ENCODE peak calls at places on chromosome 22, in four cellular contexts. V is nephron progenitor cell, J is K562, F is fibroblast of lung. D is an unnamed sample.

GRCh38 chr22:39656495-39657490 is 86.2 kb downstream of the CACNA1I start:
- DNase-seq in J (peak; percentile 25), F (no peak), V (no peak), D (no peak)

GRCh38 chr22:39994566-39995345 is at the start of gene FAM83F:
- DNase-seq in V (peak; percentile 68), J (no peak), F (no peak), D (peak; percentile 37)

GRCh38 chr22:18968011-18968749 is 32.1 kb upstream of the PRODH start:
- DNase-seq in V (peak; percentile 95), F (no peak), J (peak; percentile 75), D (peak; percentile 72)

GRCh38 chr22:29581799-29582198 is 886 bp upstream of the NIPSNAP1 start:
- DNase-seq in F (no peak), J (no peak), V (no peak), D (no peak)

GRCh38 chr22:24894220-24894975 is 52.1 kb downstream of the LHFPL7 start:
- DNase-seq in V (peak; percentile 12), F (peak; percentile 97), J (peak; percentile 25), D (no peak)

GRCh38 chr22:39090426-39091064 is 6.5 kb upstream of the APOBEC3H start:
- DNase-seq in F (no peak), J (no peak), V (no peak), D (no peak)

GRCh38 chr22:29842172-29842571 is 4.1 kb upstream of the ASCC2 start:
- DNase-seq in J (no peak), F (no peak), V (no peak), D (no peak)

GRCh38 chr22:22458387-22458786 is 50.2 kb downstream of the ZNF280B start:
- DNase-seq in V (no peak), J (no peak), F (no peak), D (no peak)

GRCh38 chr22:20777420-20778177 is 3.7 kb downstream of the SERPIND1 start:
- DNase-seq in J (peak; percentile 99), F (peak; percentile 88), V (no peak), D (no peak)

GRCh38 chr22:17926516-17926915 is 97.8 kb downstream of the MICAL3 start:
- DNase-seq in J (no peak), F (no peak), V (no peak), D (no peak)

GRCh38 chr22:45263790-45264269 is 20.9 kb upstream of the UPK3A start:
- DNase-seq in J (peak; percentile 77), F (peak; percentile 75), V (peak; percentile 70), D (peak; percentile 71)

GRCh38 chr22:46043339-46043738 is 66.4 kb upstream of the WNT7B start:
- DNase-seq in V (no peak), J (no peak), F (no peak), D (no peak)

GRCh38 chr22:18095101-18095805 is 15.4 kb upstream of the TUBA8 start:
- DNase-seq in J (no peak), F (peak; percentile 40), V (no peak), D (no peak)

GRCh38 chr22:21102659-21103267 is 57.0 kb downstream of the LRRC74B start:
- DNase-seq in J (peak; percentile 98), V (peak; percentile 93), F (peak; percentile 52), D (peak; percentile 90)

GRCh38 chr22:38981005-38981658 is 1.0 kb upstream of the APOBEC3B start:
- DNase-seq in J (peak; percentile 59), V (peak; percentile 33), F (peak; percentile 68), D (no peak)

GRCh38 chr22:19146215-19146968 is 1.9 kb upstream of the ESS2 start:
- DNase-seq in V (no peak), J (peak; percentile 66), F (no peak), D (no peak)

GRCh38 chr22:46726066-46726985 is 11.7 kb downstream of the CERK start:
- DNase-seq in F (no peak), J (no peak), V (no peak), D (no peak)

DNA sequence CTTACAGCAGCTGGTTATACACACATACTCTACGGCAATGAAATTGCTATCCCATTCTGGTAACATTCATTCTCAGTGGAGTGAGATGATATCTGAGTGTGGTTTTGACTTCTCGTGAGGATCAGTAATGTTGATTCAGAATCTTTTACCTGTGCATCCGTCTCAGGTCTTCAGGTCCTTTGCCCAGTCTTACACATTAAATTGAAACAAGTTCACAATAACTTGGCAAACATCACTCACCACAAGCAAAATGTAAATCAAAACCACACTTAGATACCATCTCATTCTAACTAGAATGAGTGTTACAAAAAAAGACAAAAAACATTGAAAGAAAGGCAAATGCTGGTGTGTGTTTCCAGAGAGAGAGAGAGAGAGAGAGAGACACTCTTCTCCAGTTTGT is 14.0 kb downstream of the RGL4 start:
- DNase-seq in J (no peak), F (no peak), V (no peak), D (no peak)
- TF ChIP-seq CTCF in J (no peak), F (no peak), V (no peak), D (no peak)

GRCh38 chr22:27462190-27462589 is 339.4 kb downstream of the MN1 start:
- DNase-seq in J (no peak), F (no peak), V (no peak), D (no peak)
- TF ChIP-seq CTCF in J (no peak), F (no peak), V (no peak), D (no peak)

GRCh38 chr22:36569999-36570398 is 41.0 kb upstream of the EIF3D start:
- DNase-seq in F (peak; percentile 39), V (peak; percentile 46), J (peak; percentile 24), D (peak; percentile 50)
- TF ChIP-seq CTCF in F (peak; percentile 37), V (no peak), J (peak; percentile 44), D (peak; percentile 18)

GRCh38 chr22:36435516-36436415 is 45.7 kb downstream of the TXN2 start:
- DNase-seq in J (no peak), V (no peak), F (no peak), D (no peak)
- TF ChIP-seq CTCF in J (no peak), V (no peak), F (no peak), D (no peak)

DNA sequence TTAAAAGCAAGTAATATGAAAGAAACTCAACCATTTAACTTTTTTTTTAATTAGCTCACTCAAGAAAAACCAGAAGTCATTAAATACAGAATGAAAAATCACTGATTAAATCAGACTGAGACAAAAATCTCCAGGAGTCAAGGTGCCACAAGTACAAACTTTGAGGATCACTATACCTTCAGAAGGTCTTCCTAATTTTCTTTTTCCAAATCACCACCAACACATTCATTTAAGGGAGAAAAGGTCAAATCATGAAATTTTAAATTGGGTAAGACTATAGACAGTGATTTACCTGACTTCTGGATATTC is 32.3 kb downstream of the PITPNB start:
- DNase-seq in J (no peak), V (no peak), F (no peak), D (no peak)
- TF ChIP-seq CTCF in J (no peak), V (peak; percentile 24), F (no peak), D (peak; percentile 13)

GRCh38 chr22:37806409-37807338 is 1.1 kb upstream of the GCAT start:
- DNase-seq in J (peak; percentile 43), F (peak; percentile 52), V (peak; percentile 39), D (peak; percentile 35)
- TF ChIP-seq CTCF in J (no peak), F (no peak), V (no peak), D (no peak)

DNA sequence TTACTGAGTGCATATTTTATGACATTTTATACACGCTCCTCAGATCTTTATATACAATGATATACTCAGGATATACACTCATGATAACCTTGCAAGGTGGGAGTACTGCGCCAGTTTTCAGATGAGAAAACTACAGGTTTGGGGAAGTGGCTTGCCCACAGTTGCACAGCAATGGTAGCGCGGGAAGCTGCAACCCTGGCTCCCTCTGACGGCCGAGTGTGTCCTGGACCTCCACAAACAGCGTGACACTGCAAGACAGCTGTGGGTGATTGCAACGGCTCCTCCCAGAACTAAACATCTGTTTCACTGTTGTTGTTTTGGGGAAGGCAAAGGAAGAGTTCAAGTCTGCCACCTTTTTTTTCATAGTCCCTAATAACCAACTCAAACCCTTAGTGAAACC is 47.0 kb downstream of the PACSIN2 start:
- DNase-seq in J (peak; percentile 57), F (no peak), V (no peak), D (no peak)
- TF ChIP-seq CTCF in J (peak; percentile 56), F (peak; percentile 29), V (no peak), D (no peak)

GRCh38 chr22:44003776-44004460 is 20.2 kb upstream of the PARVB start:
- DNase-seq in V (peak; percentile 41), F (no peak), J (peak; percentile 37), D (peak; percentile 35)
- TF ChIP-seq CTCF in V (peak; percentile 33), F (no peak), J (peak; percentile 62), D (no peak)